ENCODE peak calls at places on chromosomes 4 and X, in five cellular contexts. E is AG04449, H is AG10803, Q is right lobe of liver, D is cardiac fibroblast. F is an unnamed sample.

GRCh38 chr4:37876156-37876555 is 14.7 kb upstream of the TBC1D1 start:
- DNase-seq in E (no peak), H (no peak), Q (no peak), D (peak), F (no peak)

GRCh38 chr4:107736924-107737448 is 17.0 kb upstream of the PAPSS1 start:
- DNase-seq in H (peak), Q (peak), E (no peak), D (peak), F (peak)

GRCh38 chr4:159018062-159018629 is 84.7 kb upstream of the RAPGEF2 start:
- DNase-seq in H (no peak), D (peak), E (no peak), Q (no peak), F (no peak)

GRCh38 chrX:40278340-40279090 is 180.8 kb upstream of the BCOR start:
- DNase-seq in Q (no peak), D (no peak), H (peak), E (no peak), F (no peak)

GRCh38 chr4:160233141-160233540 is 1130.3 kb downstream of the RAPGEF2 start:
- DNase-seq in E (no peak), H (no peak), Q (no peak), D (no peak), F (no peak)

GRCh38 chrX:83658731-83659130 is 150.6 kb downstream of the POU3F4 start:
- DNase-seq in D (no peak), Q (no peak), H (no peak), E (no peak), F (no peak)

GRCh38 chr4:57190651-57191481 is 80.7 kb upstream of the IGFBP7 start:
- DNase-seq in Q (no peak), H (peak), E (no peak), D (peak), F (peak)

GRCh38 chr4:125042031-125042430 is 272.7 kb upstream of the FAT4 start:
- DNase-seq in D (no peak), H (no peak), E (no peak), Q (no peak), F (no peak)

GRCh38 chr4:188903995-188904394 is 764.8 kb downstream of the TRIML1 start:
- DNase-seq in H (no peak), E (no peak), Q (no peak), D (peak), F (no peak)

GRCh38 chr4:25486171-25486570 is 109.1 kb downstream of the ANAPC4 start:
- DNase-seq in H (no peak), E (no peak), Q (no peak), D (peak), F (no peak)

DNA sequence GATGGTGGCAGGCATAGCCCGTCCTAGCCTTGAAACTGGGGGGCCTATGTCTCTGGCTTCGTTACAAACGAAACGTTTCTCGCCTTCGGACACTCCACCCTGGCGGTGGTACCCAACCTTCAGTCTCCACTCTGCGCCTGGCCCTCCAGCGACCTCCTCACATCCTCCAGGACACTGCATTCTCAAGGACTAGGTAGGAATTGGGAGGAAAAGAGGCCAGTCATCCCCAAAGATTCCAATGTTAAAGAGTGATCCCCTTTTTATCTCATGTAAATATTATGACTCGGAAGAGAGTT is 2.1 kb upstream of the NKX6-1 start:
- DNase-seq in H (no peak), E (no peak), Q (no peak), D (no peak), F (no peak)
- TF ChIP-seq CTCF in H (no peak), E (no peak), Q (no peak), D (no peak), F (no peak)

GRCh38 chr4:47929682-47930201 is 15.4 kb upstream of the NFXL1 start:
- DNase-seq in D (no peak), H (no peak), E (no peak), Q (no peak), F (no peak)

GRCh38 chr4:47930971-47931804 is 16.8 kb upstream of the NFXL1 start:
- DNase-seq in Q (no peak), H (peak), E (peak), D (peak), F (peak)

DNA sequence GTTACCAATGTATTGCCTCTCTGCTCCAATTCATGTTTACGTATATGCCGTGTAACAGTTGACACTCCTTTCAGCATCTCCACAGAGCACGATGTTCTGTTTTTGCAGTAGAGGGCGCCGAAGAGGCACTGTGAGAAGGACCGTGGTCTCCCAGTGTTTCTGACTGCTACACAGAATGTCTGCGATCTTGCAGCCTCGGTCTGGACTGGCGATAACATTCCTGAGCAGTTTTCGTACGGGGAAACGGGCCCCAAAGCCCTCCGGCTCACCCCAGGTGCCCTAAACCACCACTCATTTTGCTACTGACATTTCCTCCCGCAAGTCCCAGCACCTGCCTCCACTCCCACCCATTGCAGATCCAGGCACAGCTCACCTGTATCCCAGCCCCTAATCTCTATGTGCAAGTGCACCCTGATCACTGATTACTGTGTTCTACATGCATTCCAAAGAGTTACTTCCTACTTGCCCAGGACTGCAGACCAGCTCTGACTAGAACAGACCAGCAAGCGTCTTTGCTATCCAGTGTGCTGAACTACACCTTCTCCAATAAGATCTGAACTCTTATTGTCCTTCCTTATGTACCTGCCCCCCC is 12.4 kb upstream of the NFXL1 start:
- DNase-seq in E (no peak), D (peak), H (peak), Q (peak), F (no peak)
- H3K4me3 ChIP-seq in E (peak), D (no peak), H (no peak), Q (peak), F (no peak)

GRCh38 chrX:8869812-8870211 is 68.6 kb upstream of the FAM9A start:
- DNase-seq in D (no peak), H (no peak), E (no peak), Q (no peak), F (no peak)

GRCh38 chrX:8867454-8867853 is 66.3 kb upstream of the FAM9A start:
- DNase-seq in Q (no peak), E (no peak), H (peak), D (peak), F (no peak)

GRCh38 chrX:8868070-8868795 is 67.0 kb upstream of the FAM9A start:
- DNase-seq in E (no peak), D (peak), H (peak), Q (peak), F (peak)

GRCh38 chrX:8870411-8870810 is 69.2 kb upstream of the FAM9A start:
- DNase-seq in E (no peak), D (peak), H (peak), Q (no peak), F (no peak)

DNA sequence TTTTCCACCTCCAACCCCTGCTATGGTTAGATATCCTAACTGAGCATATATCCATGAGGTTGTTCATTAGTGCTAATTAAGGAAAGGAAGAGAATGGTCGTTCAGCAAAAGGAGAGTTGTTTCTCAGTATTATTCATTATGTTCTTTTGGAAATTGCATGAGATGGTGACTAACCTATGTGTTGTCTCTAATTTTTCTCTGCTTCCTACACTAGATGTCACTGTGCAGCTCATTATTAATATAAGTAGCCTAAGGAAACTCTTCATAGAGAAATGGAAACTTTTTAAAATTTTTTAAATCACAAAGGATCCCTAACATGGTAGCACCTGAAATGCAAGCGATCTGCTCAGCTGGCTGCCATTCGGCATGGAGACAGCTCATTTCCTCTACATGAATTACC is 67.7 kb upstream of the FAM9A start:
- DNase-seq in H (peak), E (no peak), Q (no peak), D (peak), F (no peak)
- TF ChIP-seq CTCF in H (peak), E (no peak), Q (peak), D (peak), F (peak)

DNA sequence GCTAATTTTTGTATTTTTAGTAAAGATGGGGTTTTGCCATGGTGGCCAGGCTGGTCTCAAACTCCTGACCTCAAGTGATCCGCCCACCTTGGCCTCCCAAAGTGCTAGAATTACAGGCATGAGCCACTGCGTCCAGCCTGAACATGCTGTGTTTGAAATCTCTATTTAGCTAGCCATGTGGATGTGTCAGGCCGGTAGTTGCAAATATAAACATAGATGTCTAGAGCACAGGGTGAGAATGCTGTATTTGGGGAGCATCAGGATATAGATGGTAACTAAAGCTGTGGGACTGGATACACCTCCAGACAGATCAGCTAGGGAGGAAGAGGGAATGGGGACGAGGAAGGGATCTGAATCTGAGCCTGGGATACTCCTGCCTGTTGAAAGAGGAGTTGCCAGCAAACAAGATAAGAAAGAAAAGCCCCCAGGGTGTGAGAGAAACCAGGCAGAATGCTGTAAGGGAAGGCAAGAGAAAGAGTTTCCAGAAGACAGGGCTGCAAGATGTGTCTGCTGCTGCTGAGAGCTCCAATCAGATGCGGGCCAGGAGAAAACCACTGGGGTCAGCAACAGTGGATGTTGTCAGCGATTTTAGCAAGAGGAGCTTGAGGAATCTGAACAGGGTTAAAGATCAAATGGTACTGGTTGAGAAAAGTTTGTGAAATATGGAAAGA is 177.4 kb downstream of the PALLD start:
- DNase-seq in D (no peak), H (no peak), Q (no peak), E (no peak), F (no peak)
- H3K4me3 ChIP-seq in D (no peak), H (no peak), Q (no peak), E (no peak), F (no peak)

GRCh38 chr4:162560073-162560472 is 396.3 kb upstream of the FSTL5 start:
- DNase-seq in H (no peak), E (no peak), Q (no peak), D (no peak), F (no peak)
- TF ChIP-seq CTCF in H (no peak), E (no peak), Q (no peak), D (no peak), F (no peak)

GRCh38 chr4:100420571-100420970 is 97.3 kb downstream of the EMCN start:
- DNase-seq in E (no peak), D (peak), Q (no peak), H (peak), F (no peak)

GRCh38 chr4:100424376-100424775 is 93.4 kb downstream of the EMCN start:
- DNase-seq in Q (no peak), D (no peak), H (no peak), E (no peak), F (no peak)

GRCh38 chr4:100417565-100417964 is 100.3 kb downstream of the EMCN start:
- DNase-seq in E (no peak), H (peak), D (peak), Q (no peak), F (peak)

GRCh38 chr4:100422911-100423310 is 94.9 kb downstream of the EMCN start:
- DNase-seq in H (peak), E (no peak), Q (no peak), D (peak), F (no peak)

DNA sequence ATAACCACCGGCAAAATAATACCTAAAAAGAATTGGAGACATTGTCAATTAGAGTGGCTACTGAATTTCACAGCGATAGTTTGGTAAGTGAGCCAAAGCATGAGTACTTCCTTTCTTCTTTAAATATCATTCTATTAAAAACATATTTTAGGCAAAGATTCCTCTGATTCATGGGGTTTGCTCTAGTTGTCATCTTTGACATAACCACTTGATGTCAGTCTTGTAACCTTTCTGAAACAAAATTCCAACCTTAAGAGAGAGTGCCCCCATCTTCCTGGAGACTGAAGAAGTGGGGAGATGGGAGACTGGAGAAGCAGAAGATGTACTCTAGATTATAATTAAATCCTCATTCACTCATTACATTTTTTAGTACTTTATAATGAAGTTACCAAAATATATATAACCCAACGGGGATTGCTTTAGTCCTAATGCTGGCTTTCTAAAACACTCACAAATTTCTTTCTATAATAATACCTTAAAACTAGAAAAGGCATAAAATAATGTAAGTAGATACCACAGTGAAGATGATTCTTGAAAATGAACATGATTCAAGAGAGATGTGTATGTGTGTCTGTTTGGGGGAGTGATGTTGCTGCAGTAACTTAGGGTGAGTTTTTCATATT is 96.4 kb downstream of the EMCN start:
- DNase-seq in D (peak), H (peak), E (no peak), Q (no peak), F (peak)
- H3K4me3 ChIP-seq in D (no peak), H (peak), E (no peak), Q (no peak), F (no peak)

GRCh38 chr4:114161809-114162208 is 182.4 kb upstream of the ARSJ start:
- DNase-seq in E (no peak), H (no peak), D (no peak), Q (no peak), F (no peak)
- TF ChIP-seq CTCF in E (no peak), H (no peak), D (no peak), Q (no peak), F (no peak)

DNA sequence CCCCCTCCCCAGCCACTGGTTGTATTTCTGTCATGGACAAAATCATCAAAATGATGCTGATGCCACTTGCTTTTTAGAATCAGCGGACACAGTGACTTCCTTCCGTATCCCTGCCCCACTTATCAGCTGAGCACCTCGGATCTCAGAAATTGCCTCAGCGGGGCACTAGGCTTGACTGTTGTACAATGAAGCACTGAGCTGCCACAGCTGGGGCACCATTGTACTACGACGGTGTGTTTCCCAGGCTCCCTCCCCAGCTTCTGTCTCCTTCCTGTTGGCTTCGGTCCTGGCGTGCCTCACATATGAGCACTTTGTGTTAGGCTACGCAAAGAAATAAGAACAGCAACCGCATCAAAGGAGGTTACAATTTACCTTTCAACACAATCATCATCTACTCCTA is 82.4 kb downstream of the F11 start:
- DNase-seq in H (no peak), Q (no peak), E (no peak), D (no peak), F (no peak)
- H3K4me3 ChIP-seq in H (no peak), Q (no peak), E (no peak), D (no peak), F (no peak)

GRCh38 chr4:133320576-133321170 is 171.6 kb downstream of the PCDH10 start:
- DNase-seq in Q (no peak), D (peak), E (no peak), H (no peak), F (no peak)
- TF ChIP-seq CTCF in Q (peak), D (peak), E (peak), H (peak), F (peak)